ENCODE peak calls at places on chromosomes 16 and 17, in five cellular contexts. One of them, this sample, is unnamed.

GRCh38 chr16:83402969-83403368 is 404.8 kb upstream of the HSBP1 start:
- DNase-seq in uterus: no peak
- DNase-seq in sigmoid colon: no peak
- DNase-seq in body of pancreas: no peak
- DNase-seq in right lobe of liver: no peak
- DNase-seq in this sample: no peak

GRCh38 chr16:87068316-87068715 is 248.9 kb downstream of the C16orf95 start:
- DNase-seq in uterus: no peak
- DNase-seq in sigmoid colon: peak; percentile 22
- DNase-seq in body of pancreas: no peak
- DNase-seq in right lobe of liver: no peak
- DNase-seq in this sample: no peak

GRCh38 chr17:1830288-1830687 is 483 bp downstream of the RPA1 start:
- DNase-seq in uterus: no peak
- DNase-seq in sigmoid colon: no peak
- DNase-seq in body of pancreas: no peak
- DNase-seq in right lobe of liver: no peak
- DNase-seq in this sample: no peak

GRCh38 chr17:58369214-58370031 is 17.4 kb upstream of the SUPT4H1 start:
- DNase-seq in uterus: no peak
- DNase-seq in sigmoid colon: no peak
- DNase-seq in body of pancreas: no peak
- DNase-seq in right lobe of liver: no peak
- DNase-seq in this sample: no peak

GRCh38 chr16:73000020-73000906 is 47.7 kb downstream of the ZFHX3 start:
- DNase-seq in uterus: no peak
- DNase-seq in sigmoid colon: peak; percentile 74
- DNase-seq in body of pancreas: peak; percentile 50
- DNase-seq in right lobe of liver: no peak
- DNase-seq in this sample: no peak

GRCh38 chr17:41301916-41302901 is at the start of gene KRTAP29-1:
- DNase-seq in uterus: no peak
- DNase-seq in sigmoid colon: no peak
- DNase-seq in body of pancreas: no peak
- DNase-seq in right lobe of liver: no peak
- DNase-seq in this sample: no peak

GRCh38 chr16:59719121-59719520 is 985.0 kb upstream of the GOT2 start:
- DNase-seq in uterus: no peak
- DNase-seq in sigmoid colon: no peak
- DNase-seq in body of pancreas: no peak
- DNase-seq in right lobe of liver: no peak
- DNase-seq in this sample: no peak

GRCh38 chr17:49866882-49867413 is 19.1 kb upstream of the TAC4 start:
- DNase-seq in uterus: no peak
- DNase-seq in sigmoid colon: no peak
- DNase-seq in body of pancreas: no peak
- DNase-seq in right lobe of liver: no peak
- DNase-seq in this sample: no peak

GRCh38 chr16:23962001-23962400 is 126.2 kb downstream of the PRKCB start:
- DNase-seq in uterus: no peak
- DNase-seq in sigmoid colon: no peak
- DNase-seq in body of pancreas: no peak
- DNase-seq in right lobe of liver: no peak
- DNase-seq in this sample: no peak

GRCh38 chr17:28744104-28744801 is 442 bp downstream of the TRAF4 start:
- DNase-seq in uterus: peak; percentile 67
- DNase-seq in sigmoid colon: peak; percentile 74
- DNase-seq in body of pancreas: peak; percentile 39
- DNase-seq in right lobe of liver: peak; percentile 79
- DNase-seq in this sample: peak; percentile 61

GRCh38 chr17:21705021-21705601 is 12.8 kb downstream of the KCNJ18 start:
- DNase-seq in uterus: no peak
- DNase-seq in sigmoid colon: no peak
- DNase-seq in body of pancreas: no peak
- DNase-seq in right lobe of liver: no peak
- DNase-seq in this sample: no peak

GRCh38 chr17:53950207-53950857 is 127.6 kb downstream of the KIF2B start:
- DNase-seq in uterus: no peak
- DNase-seq in sigmoid colon: no peak
- DNase-seq in body of pancreas: no peak
- DNase-seq in right lobe of liver: peak; percentile 66
- DNase-seq in this sample: no peak

GRCh38 chr16:84483882-84484565 is 20.4 kb downstream of the MEAK7 start:
- DNase-seq in uterus: no peak
- DNase-seq in sigmoid colon: no peak
- DNase-seq in body of pancreas: no peak
- DNase-seq in right lobe of liver: no peak
- DNase-seq in this sample: peak; percentile 23

GRCh38 chr16:85919271-85920267 is 20.6 kb downstream of the IRF8 start:
- DNase-seq in uterus: no peak
- DNase-seq in sigmoid colon: no peak
- DNase-seq in body of pancreas: no peak
- DNase-seq in right lobe of liver: peak; percentile 27
- DNase-seq in this sample: no peak

GRCh38 chr17:28370035-28370743 is at the start of gene VTN:
- DNase-seq in uterus: peak; percentile 44
- DNase-seq in sigmoid colon: no peak
- DNase-seq in body of pancreas: peak; percentile 84
- DNase-seq in right lobe of liver: peak; percentile 93
- DNase-seq in this sample: peak; percentile 47

GRCh38 chr17:40340880-40341807 is 23.4 kb downstream of the GJD3 start:
- DNase-seq in uterus: peak; percentile 89
- DNase-seq in sigmoid colon: peak; percentile 97
- DNase-seq in body of pancreas: peak; percentile 91
- DNase-seq in right lobe of liver: peak; percentile 97
- DNase-seq in this sample: peak; percentile 90

GRCh38 chr16:46691720-46692119 is 2.3 kb downstream of the ORC6 start:
- DNase-seq in uterus: no peak
- DNase-seq in sigmoid colon: no peak
- DNase-seq in body of pancreas: no peak
- DNase-seq in right lobe of liver: no peak
- DNase-seq in this sample: no peak

GRCh38 chr17:34637548-34638525 is 58.5 kb downstream of the TMEM132E start:
- DNase-seq in uterus: peak; percentile 57
- DNase-seq in sigmoid colon: peak; percentile 82
- DNase-seq in body of pancreas: peak; percentile 84
- DNase-seq in right lobe of liver: peak; percentile 85
- DNase-seq in this sample: peak; percentile 79

DNA sequence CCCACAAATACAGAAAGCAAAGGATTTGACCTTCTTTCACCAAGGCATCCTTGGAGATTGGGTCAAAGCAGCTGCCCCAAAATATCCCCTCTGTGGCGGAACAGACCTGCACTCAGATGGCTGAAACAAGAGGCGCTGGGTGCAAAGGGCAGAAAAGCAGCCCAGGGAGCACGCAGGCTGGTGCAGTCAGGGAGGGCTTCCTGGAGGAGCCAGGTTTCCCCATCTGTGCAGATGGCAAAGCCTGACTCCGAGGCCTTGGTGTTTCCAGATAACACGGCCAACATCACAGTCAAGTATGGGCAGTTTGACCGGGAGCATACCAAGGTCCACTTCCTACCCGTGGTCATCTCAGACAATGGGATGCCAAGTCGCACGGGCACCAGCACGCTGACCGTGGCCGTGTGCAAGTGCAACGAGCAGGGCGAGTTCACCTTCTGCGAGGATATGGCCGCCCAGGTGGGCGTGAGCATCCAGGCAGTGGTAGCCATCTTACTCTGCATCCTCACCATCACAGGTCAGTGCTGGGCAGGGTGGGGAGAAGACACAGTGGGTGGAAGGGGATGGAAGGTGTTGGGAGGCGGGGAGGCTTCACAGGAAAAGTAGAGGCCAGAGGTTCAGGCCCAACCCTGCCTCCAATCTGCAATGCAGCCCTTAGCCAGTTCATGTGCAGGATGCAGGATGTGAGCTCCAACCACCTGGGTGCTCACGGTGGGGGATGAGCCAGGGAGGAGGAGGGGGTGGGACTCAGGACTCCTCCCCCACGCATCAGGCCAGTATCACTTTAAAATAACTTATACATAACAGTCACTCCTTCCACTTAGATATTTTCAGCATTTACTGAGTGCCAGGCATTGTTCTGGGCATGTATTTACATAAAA is 26.4 kb upstream of the BEAN1 start:
- DNase-seq in uterus: no peak
- DNase-seq in sigmoid colon: no peak
- DNase-seq in body of pancreas: no peak
- DNase-seq in right lobe of liver: no peak
- DNase-seq in this sample: no peak
- TF ChIP-seq POLR2A in uterus: no peak
- TF ChIP-seq POLR2A in sigmoid colon: no peak
- TF ChIP-seq POLR2A in body of pancreas: no peak
- TF ChIP-seq POLR2A in right lobe of liver: no peak
- TF ChIP-seq POLR2A in this sample: no peak

DNA sequence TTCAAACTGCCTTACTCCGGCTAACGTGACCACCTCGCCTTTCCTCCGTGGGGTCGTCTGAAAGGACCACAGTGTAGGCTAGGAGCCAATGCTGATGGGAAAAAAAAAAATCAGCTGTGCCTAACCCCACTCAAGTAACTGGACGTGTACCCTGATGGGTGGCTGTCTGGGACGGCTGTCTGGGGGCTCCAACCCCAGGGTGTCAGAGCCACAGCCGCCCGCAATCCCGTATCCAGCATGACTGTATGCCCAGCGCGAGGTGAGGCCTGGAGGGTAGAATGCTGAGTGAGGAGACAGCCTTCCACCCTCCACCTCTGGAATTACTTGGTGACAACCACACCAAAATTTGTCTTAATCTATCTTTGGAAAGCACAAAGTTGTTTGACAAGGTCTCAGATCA is 2.8 kb downstream of the CSNK1D start:
- DNase-seq in uterus: no peak
- DNase-seq in sigmoid colon: no peak
- DNase-seq in body of pancreas: no peak
- DNase-seq in right lobe of liver: no peak
- DNase-seq in this sample: no peak
- TF ChIP-seq CTCF in uterus: no peak
- TF ChIP-seq CTCF in sigmoid colon: no peak
- TF ChIP-seq CTCF in body of pancreas: no peak
- TF ChIP-seq CTCF in right lobe of liver: no peak
- TF ChIP-seq CTCF in this sample: no peak

GRCh38 chr16:2904100-2904921 is 7.4 kb upstream of the FLYWCH1 start:
- DNase-seq in uterus: peak; percentile 85
- DNase-seq in sigmoid colon: peak; percentile 92
- DNase-seq in body of pancreas: peak; percentile 88
- DNase-seq in right lobe of liver: peak; percentile 89
- DNase-seq in this sample: peak; percentile 88
- TF ChIP-seq POLR2A in uterus: peak; percentile 27
- TF ChIP-seq POLR2A in sigmoid colon: peak; percentile 31
- TF ChIP-seq POLR2A in body of pancreas: peak; percentile 38
- TF ChIP-seq POLR2A in right lobe of liver: no peak
- TF ChIP-seq POLR2A in this sample: no peak

DNA sequence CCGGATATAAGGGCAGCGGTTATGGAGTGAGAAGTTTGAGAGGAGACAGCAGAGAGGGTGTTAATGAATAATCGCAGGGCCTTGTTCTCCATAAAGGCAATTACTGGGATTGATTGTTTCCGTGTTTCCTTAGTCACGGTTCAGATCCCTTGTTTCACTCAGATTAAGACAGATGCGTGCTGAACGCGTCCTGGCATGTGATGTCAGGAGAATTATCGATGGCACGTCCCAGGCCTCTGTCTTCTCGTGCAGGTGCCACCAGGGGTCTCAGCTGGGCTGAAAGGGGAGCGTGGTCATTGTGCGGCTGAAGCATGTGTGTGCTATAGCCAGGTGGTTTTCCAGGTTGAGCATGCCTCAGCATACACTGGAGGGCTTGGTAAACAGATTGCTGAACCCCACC is 142.4 kb upstream of the NOL11 start:
- DNase-seq in uterus: no peak
- DNase-seq in sigmoid colon: no peak
- DNase-seq in body of pancreas: peak; percentile 51
- DNase-seq in right lobe of liver: no peak
- DNase-seq in this sample: no peak
- TF ChIP-seq CTCF in uterus: no peak
- TF ChIP-seq CTCF in sigmoid colon: no peak
- TF ChIP-seq CTCF in body of pancreas: peak; percentile 31
- TF ChIP-seq CTCF in right lobe of liver: no peak
- TF ChIP-seq CTCF in this sample: no peak

GRCh38 chr16:88508868-88509748 is 56.0 kb downstream of the ZFPM1 start:
- DNase-seq in uterus: no peak
- DNase-seq in sigmoid colon: no peak
- DNase-seq in body of pancreas: peak; percentile 91
- DNase-seq in right lobe of liver: no peak
- DNase-seq in this sample: peak; percentile 92
- TF ChIP-seq POLR2A in uterus: no peak
- TF ChIP-seq POLR2A in sigmoid colon: no peak
- TF ChIP-seq POLR2A in body of pancreas: peak; percentile 41
- TF ChIP-seq POLR2A in right lobe of liver: no peak
- TF ChIP-seq POLR2A in this sample: no peak

GRCh38 chr16:67977469-67978227 is 2.7 kb downstream of the DPEP3 start:
- DNase-seq in uterus: no peak
- DNase-seq in sigmoid colon: no peak
- DNase-seq in body of pancreas: no peak
- DNase-seq in right lobe of liver: no peak
- DNase-seq in this sample: no peak
- TF ChIP-seq CTCF in uterus: no peak
- TF ChIP-seq CTCF in sigmoid colon: no peak
- TF ChIP-seq CTCF in body of pancreas: no peak
- TF ChIP-seq CTCF in right lobe of liver: no peak
- TF ChIP-seq CTCF in this sample: no peak

DNA sequence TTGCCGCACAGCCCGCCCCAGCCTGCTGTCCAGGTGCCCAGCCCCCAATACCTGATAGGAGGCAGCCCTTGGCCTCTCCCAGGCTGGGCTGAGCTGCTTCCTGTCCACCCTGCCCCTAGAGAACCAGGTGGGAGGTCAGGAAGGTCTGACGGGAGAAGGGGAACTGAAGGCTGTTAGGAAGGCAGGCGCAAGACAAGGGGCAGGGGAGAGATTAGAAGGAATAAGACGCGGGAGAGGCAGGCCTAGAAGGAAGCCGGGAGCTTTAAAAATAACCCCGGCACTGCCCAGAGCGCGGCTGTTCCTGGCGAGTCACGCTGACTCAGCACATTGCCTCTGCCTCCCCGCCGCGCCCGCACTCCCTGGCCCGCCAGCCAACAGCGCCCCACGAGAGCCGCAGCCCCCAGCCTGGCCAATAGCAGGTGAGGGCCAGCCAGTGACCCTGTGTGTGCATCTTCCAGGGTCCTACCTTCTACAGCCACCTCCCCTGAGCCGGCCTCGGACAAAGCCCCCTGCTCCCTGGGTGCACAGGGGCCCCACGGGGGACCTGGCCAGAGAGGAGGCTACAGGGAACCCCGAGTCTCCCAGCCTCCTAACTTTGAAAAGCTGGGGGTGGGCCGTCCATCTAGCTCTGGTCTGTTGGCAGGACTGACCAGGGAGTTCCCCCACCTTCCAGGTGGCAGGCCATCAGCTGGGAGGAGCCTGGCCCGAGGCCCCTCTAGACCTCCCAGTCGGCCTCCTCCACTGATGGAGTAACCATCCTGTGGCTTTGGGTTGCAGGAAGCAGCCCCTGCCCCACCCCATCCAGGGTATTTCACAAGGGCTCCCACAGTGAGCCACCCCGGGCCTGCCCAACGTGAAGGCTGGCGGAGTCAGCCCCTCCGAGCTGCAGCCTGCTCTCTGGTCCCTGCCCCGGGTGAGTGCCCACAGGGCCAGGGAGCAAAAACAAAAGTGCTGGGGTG is 4.0 kb downstream of the MAFG start:
- DNase-seq in uterus: no peak
- DNase-seq in sigmoid colon: peak; percentile 86
- DNase-seq in body of pancreas: peak; percentile 78
- DNase-seq in right lobe of liver: peak; percentile 88
- DNase-seq in this sample: peak; percentile 85
- TF ChIP-seq POLR2A in uterus: no peak
- TF ChIP-seq POLR2A in sigmoid colon: no peak
- TF ChIP-seq POLR2A in body of pancreas: no peak
- TF ChIP-seq POLR2A in right lobe of liver: peak; percentile 27
- TF ChIP-seq POLR2A in this sample: no peak

GRCh38 chr17:19867654-19868395 is at the start of gene ULK2:
- DNase-seq in uterus: peak; percentile 65
- DNase-seq in sigmoid colon: peak; percentile 80
- DNase-seq in body of pancreas: peak; percentile 51
- DNase-seq in right lobe of liver: peak; percentile 67
- DNase-seq in this sample: peak; percentile 68
- TF ChIP-seq CTCF in uterus: no peak
- TF ChIP-seq CTCF in sigmoid colon: no peak
- TF ChIP-seq CTCF in body of pancreas: no peak
- TF ChIP-seq CTCF in right lobe of liver: peak; percentile 43
- TF ChIP-seq CTCF in this sample: no peak

This sample was measured in stomach.